ENCODE peak calls at places on chromosomes 6 and 20, in ten cellular contexts. I, M, Q, O, W, B, H, K, P and R are unnamed samples.

GRCh38 chr20:32582659-32583580 is 2.2 kb downstream of the NOL4L start:
- DNase-seq in I (no peak), P (no peak), K (peak; percentile 45), O (peak; percentile 38), W (no peak), H (no peak), B (no peak), Q (no peak), M (peak; percentile 75), R (peak; percentile 71)

GRCh38 chr6:20379231-20379630 is 22.4 kb upstream of the E2F3 start:
- DNase-seq in O (no peak), K (no peak), P (no peak), I (no peak), W (no peak), M (no peak), H (no peak), B (no peak), Q (no peak), R (no peak)

GRCh38 chr6:48928937-48929336 is 534.1 kb downstream of the MMUT start:
- DNase-seq in O (no peak), I (no peak), M (no peak), W (no peak), H (no peak), P (no peak), B (no peak), Q (no peak), K (no peak), R (no peak)

GRCh38 chr6:66161546-66162108 is 454.6 kb upstream of the EYS start:
- DNase-seq in H (no peak), O (no peak), M (no peak), B (no peak), P (no peak), W (no peak), I (no peak), Q (no peak), K (no peak), R (no peak)

GRCh38 chr20:53692465-53693067 is 98.9 kb upstream of the ZNF217 start:
- DNase-seq in H (no peak), Q (no peak), M (no peak), W (no peak), I (no peak), K (no peak), P (peak; percentile 86), O (no peak), B (no peak), R (no peak)

GRCh38 chr20:17928211-17928611 is 40.4 kb downstream of the SNX5 start:
- DNase-seq in W (no peak), O (no peak), P (no peak), Q (no peak), I (no peak), M (no peak), K (no peak), H (no peak), B (no peak), R (no peak)

GRCh38 chr20:38272398-38272797 is 11.9 kb upstream of the KIAA1755 start:
- DNase-seq in W (peak; percentile 76), O (no peak), M (no peak), K (no peak), H (no peak), P (peak; percentile 55), I (no peak), Q (no peak), B (no peak), R (no peak)

GRCh38 chr6:41483943-41484342 is 62.2 kb upstream of the FOXP4 start:
- DNase-seq in B (no peak), P (no peak), K (no peak), I (no peak), Q (no peak), O (no peak), W (no peak), H (no peak), M (no peak), R (no peak)

GRCh38 chr6:40097590-40097989 is 163.3 kb upstream of the MOCS1 start:
- DNase-seq in B (no peak), Q (no peak), W (no peak), H (no peak), I (no peak), K (no peak), O (no peak), M (no peak), P (no peak), R (no peak)

GRCh38 chr6:70215460-70215859 is 87.4 kb downstream of the COL9A1 start:
- DNase-seq in K (no peak), W (no peak), M (no peak), I (no peak), H (no peak), B (no peak), O (no peak), P (no peak), Q (no peak), R (no peak)

GRCh38 chr6:70208235-70208790 is 94.6 kb downstream of the COL9A1 start:
- DNase-seq in I (no peak), M (no peak), W (no peak), B (no peak), K (no peak), P (no peak), O (no peak), H (no peak), Q (no peak), R (no peak)

DNA sequence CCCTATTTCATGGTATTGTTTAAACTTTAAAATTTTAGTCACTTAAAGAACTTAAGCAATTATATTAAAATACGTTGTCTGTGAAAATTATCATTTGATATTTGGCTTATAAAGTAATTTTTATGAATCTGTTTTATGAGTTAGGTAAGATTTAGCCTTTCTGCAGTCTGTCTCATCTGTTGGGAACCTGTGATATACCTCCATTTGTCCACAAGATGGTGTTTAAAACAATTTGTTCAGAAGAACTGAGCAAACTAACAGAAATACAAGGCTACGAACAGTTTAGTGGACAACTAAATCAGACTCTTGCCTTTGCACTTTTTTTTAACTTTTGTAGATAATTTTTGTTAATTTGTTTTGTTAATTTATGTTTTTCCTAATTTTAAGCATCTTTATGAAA is 92.4 kb downstream of the COL9A1 start:
- DNase-seq in I (no peak), H (no peak), Q (no peak), K (no peak), P (peak; percentile 1), M (peak; percentile 12), O (no peak), W (no peak), B (no peak), R (no peak)
- TF ChIP-seq CTCF in I (no peak), H (no peak), Q (no peak), K (no peak), P (peak; percentile 27), M (peak; percentile 17), O (no peak), W (peak; percentile 41), B (no peak), R (peak; percentile 50)

DNA sequence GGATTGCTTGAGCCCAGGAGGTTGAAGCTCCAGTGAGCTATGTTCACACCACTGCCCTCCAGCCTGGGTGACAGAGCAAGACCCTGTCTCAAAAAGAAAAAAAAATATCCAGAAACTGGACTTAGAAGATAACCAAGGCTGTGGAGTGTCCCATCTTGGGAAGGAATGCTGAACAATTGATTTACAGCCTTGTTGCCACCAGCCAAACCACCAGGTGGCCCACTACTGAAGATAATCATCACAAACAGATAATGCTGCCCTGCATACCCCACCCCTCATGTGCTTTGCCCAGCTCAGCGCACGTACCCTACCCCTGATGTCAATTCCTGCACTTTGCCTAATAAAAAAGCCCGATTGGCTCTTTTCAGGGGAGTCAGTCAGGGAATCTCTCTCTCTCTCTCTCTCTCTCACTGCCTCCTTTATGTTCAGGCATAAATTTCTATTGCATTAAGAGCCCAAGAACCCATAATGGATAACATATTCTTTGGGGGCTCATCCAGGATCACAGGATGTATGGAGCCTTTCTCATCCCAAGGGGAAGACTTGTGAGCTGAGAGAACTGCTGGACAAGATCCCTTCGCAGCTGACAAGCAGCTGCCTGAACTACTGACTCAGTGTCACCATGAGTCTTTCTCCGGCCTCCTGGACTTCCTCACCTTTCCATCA is 166.4 kb downstream of the CD24 start:
- DNase-seq in M (no peak), K (no peak), O (no peak), Q (no peak), I (no peak), W (no peak), H (no peak), P (no peak), B (no peak), R (no peak)
- TF ChIP-seq CTCF in M (no peak), K (no peak), O (no peak), Q (no peak), I (no peak), W (peak; percentile 4), H (no peak), P (no peak), B (no peak), R (no peak)

DNA sequence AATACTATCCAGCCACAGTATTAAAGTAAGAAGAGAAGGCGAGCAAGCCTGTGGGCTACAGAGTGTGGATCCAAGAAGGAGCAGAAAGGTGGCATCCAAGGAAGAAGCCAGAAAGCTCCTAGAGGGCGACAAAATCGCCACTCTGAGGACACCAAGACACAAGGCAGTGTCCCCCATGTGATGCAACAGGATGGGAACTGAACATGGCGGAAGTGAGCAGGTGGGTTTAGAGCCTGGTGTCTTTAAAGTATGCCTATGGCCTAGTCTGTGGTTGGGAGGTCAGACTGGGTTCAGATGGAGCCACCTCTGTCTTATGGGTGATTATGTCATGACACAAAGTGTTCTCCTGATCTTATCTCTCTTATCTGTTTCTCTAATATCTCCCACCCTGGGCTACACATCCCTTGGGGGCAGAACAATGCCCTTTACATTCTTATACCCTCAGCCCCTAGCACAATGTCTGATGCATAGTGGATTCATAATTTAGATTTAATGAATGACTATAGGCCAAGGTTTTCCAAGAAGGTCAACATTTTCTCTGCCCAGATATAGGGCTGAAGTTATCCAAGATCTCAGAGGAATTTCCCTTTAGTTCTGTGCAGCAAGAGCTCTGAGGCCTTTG is 167.1 kb upstream of the AKIRIN2 start:
- DNase-seq in W (no peak), O (no peak), Q (no peak), B (no peak), P (no peak), K (no peak), H (no peak), M (peak; percentile 44), I (no peak), R (no peak)
- TF ChIP-seq CTCF in W (no peak), O (no peak), Q (no peak), B (no peak), P (no peak), K (no peak), H (no peak), M (no peak), I (no peak), R (no peak)

DNA sequence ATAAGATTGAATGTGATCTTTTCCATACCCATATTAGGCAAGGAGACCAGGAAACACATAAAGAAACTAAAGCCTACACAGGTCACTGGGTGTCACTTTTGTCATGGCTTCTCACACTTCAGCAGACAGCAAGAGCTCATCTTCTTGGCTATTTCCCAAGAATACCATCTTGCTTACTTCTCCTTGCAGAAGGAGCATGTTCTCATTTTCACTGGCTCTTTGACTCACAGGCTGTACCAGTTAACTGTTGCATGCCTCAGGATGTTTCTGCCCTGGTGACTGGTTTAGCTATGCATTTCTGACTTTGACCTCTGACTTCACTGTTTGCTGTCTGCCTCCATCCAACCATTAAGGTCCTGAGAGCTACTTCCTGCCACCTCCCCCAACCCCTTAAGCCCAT is 40.3 kb upstream of the OGFRL1 start:
- DNase-seq in P (peak; percentile 60), B (no peak), O (peak; percentile 83), K (no peak), I (no peak), H (no peak), M (peak; percentile 90), W (peak; percentile 57), Q (no peak), R (peak; percentile 49)
- TF ChIP-seq CTCF in P (no peak), B (no peak), O (no peak), K (no peak), I (no peak), H (no peak), M (no peak), W (no peak), Q (no peak), R (no peak)